ENCODE peak calls at places on chromosome 3, in nine cellular contexts. S is EL; T is activated naive CD4-positive, alpha-beta T cell; I is NCI-H2081 treated with DMSO at 0.1 percent for 48 hours; F is GM06990; R is smooth muscle cell of the brain vasculature; O is stimulated activated CD4-positive, alpha-beta T cell treated with anti-CD3 and anti-CD28 coated beads, TNF-alpha, amount 100 ng/mL, for 1 hour; G is tibial artery; W is NCI-H69. M is an unnamed sample.

GRCh38 chr3:64908292-64908691 is 220.5 kb upstream of the ADAMTS9 start:
- DNase-seq in I (no peak), T (no peak), R (no peak), W (no peak), S (no peak), O (no peak), G (no peak), F (no peak), M (no peak)

GRCh38 chr3:42660131-42660715 is 6.7 kb downstream of the ZBTB47 start:
- DNase-seq in O (no peak), F (no peak), I (no peak), R (no peak), W (peak), S (peak), G (no peak), T (no peak), M (no peak)

GRCh38 chr3:54965746-54966145 is 37.9 kb upstream of the LRTM1 start:
- DNase-seq in R (no peak), G (no peak), T (no peak), S (peak), O (no peak), W (no peak), I (no peak), F (no peak), M (no peak)

GRCh38 chr3:169604568-169604967 is 58.9 kb downstream of the MECOM start:
- DNase-seq in F (no peak), T (no peak), O (no peak), I (no peak), W (peak), G (no peak), R (no peak), S (no peak), M (no peak)

GRCh38 chr3:61531528-61531927 is 29.8 kb upstream of the PTPRG start:
- DNase-seq in R (no peak), F (no peak), T (no peak), O (no peak), I (no peak), S (no peak), W (peak), G (no peak), M (no peak)

GRCh38 chr3:14120111-14120920 is 4.4 kb downstream of the CHCHD4 start:
- DNase-seq in I (no peak), T (no peak), R (no peak), S (no peak), G (no peak), F (no peak), W (no peak), O (no peak), M (no peak)

GRCh38 chr3:150232992-150233451 is 175.1 kb upstream of the TSC22D2 start:
- DNase-seq in I (no peak), S (no peak), F (no peak), W (peak), T (no peak), R (no peak), O (no peak), G (no peak), M (peak)

GRCh38 chr3:100144255-100144866 is 30.1 kb upstream of the FILIP1L start:
- DNase-seq in W (no peak), T (no peak), G (no peak), O (no peak), S (no peak), I (no peak), F (peak), R (no peak), M (no peak)

GRCh38 chr3:137024348-137024747 is 66.6 kb downstream of the IL20RB start:
- DNase-seq in S (no peak), F (no peak), I (no peak), W (no peak), R (no peak), O (no peak), G (no peak), T (no peak), M (no peak)